ENCODE peak calls at places on chromosomes 12 and 14, in five cellular contexts. T is stimulated activated CD8-positive, alpha-beta memory T cell treated with anti-CD3 and anti-CD28 coated beads, Interleukin-2, amount 100 ng/mL, for 1 hour; N is neural progenitor cell; X is activated T-helper 9 cell treated with anti-CD3 and anti-CD28 coated beads, Interleukin-2, amount 50 U/mL, for 16 hours; Q is stimulated activated CD4-positive, alpha-beta T cell treated with anti-CD3 and anti-CD28 coated beads, Interleukin-1b, Interleukin-23, amount 100 ng/mL, for 24 hours. K is an unnamed sample.

GRCh38 chr14:68790656-68791077 is 2.2 kb downstream of the ZFP36L1 start:
- DNase-seq in T (no peak), Q (no peak), N (no peak), X (peak; percentile 64), K (no peak)

GRCh38 chr14:55626131-55626530 is 46.1 kb downstream of the KTN1 start:
- DNase-seq in Q (no peak), X (no peak), N (no peak), T (no peak), K (no peak)

GRCh38 chr12:131357152-131357747 is 353.6 kb upstream of the SFSWAP start:
- DNase-seq in N (no peak), X (no peak), T (no peak), Q (no peak), K (no peak)

GRCh38 chr14:55245657-55246268 is 25.5 kb upstream of the FBXO34 start:
- DNase-seq in T (no peak), X (no peak), N (peak; percentile 38), Q (no peak), K (no peak)

GRCh38 chr14:100082723-100083122 is 17.5 kb downstream of the EVL start:
- DNase-seq in Q (no peak), X (no peak), N (no peak), T (no peak), K (no peak)

GRCh38 chr12:40622246-40622838 is 69.9 kb upstream of the CNTN1 start:
- DNase-seq in X (no peak), N (peak; percentile 69), Q (no peak), T (no peak), K (peak; percentile 86)

GRCh38 chr12:12837025-12837872 is 24.1 kb downstream of the DDX47 start:
- DNase-seq in Q (no peak), X (peak; percentile 6), N (peak; percentile 57), T (no peak), K (no peak)

GRCh38 chr12:79844693-79845092 is 90.2 kb downstream of the PPP1R12A start:
- DNase-seq in N (no peak), Q (no peak), T (no peak), X (no peak), K (no peak)

GRCh38 chr12:86613306-86613705 is 357.1 kb upstream of the MGAT4C start:
- DNase-seq in Q (no peak), X (no peak), T (no peak), N (no peak), K (no peak)

K was measured in GOT3.